ENCODE peak calls at places on chromosomes 1 and 21, in six cellular contexts. Z is brain pericyte, H is AML-193, R is NCI-H446 treated with DMSO at 0.1 percent for 48 hours, I is C1 segment of cervical spinal cord, O is posterior vena cava. S is an unnamed sample.

GRCh38 chr1:89762431-89762800 is 58.4 kb upstream of the LRRC8D start:
- DNase-seq in I (no peak), R (no peak), O (no peak), Z (no peak), H (no peak), S (no peak)

GRCh38 chr1:226580625-226581270 is 32.2 kb downstream of the STUM start:
- DNase-seq in O (peak), I (no peak), Z (no peak), R (no peak), H (no peak), S (no peak)

GRCh38 chr21:28590722-28591121 is 402.0 kb downstream of the LTN1 start:
- DNase-seq in R (no peak), I (no peak), Z (no peak), H (no peak), O (no peak), S (no peak)

GRCh38 chr1:93345633-93346471 is at the start of gene DR1:
- DNase-seq in I (peak), Z (peak), R (peak), O (peak), H (peak), S (peak)

GRCh38 chr1:7893529-7894180 is 40.8 kb upstream of the UTS2 start:
- DNase-seq in H (no peak), I (no peak), R (peak), Z (peak), O (no peak), S (no peak)

GRCh38 chr1:220803401-220804201 is 16.9 kb downstream of the MTARC1 start:
- DNase-seq in I (no peak), R (no peak), Z (no peak), O (no peak), H (peak), S (peak)

GRCh38 chr1:198741744-198742143 is 102.9 kb downstream of the PTPRC start:
- DNase-seq in Z (peak), O (no peak), R (no peak), H (no peak), I (no peak), S (no peak)

GRCh38 chr1:160837558-160838205 is 25.0 kb downstream of the CD244 start:
- DNase-seq in Z (no peak), H (peak), R (no peak), O (peak), I (no peak), S (no peak)

GRCh38 chr1:65959896-65960295 is 167.2 kb downstream of the PDE4B start:
- DNase-seq in Z (no peak), H (no peak), O (no peak), R (no peak), I (no peak), S (no peak)

GRCh38 chr21:42997053-42997452 is 22.7 kb downstream of the PKNOX1 start:
- DNase-seq in O (peak), Z (peak), I (no peak), H (no peak), R (no peak), S (no peak)

GRCh38 chr1:224739997-224740687 is 124.0 kb downstream of the CNIH3 start:
- DNase-seq in H (no peak), I (no peak), R (no peak), O (no peak), Z (no peak), S (no peak)

GRCh38 chr1:10186453-10187319 is 23.7 kb upstream of the KIF1B start:
- DNase-seq in O (peak), H (no peak), I (no peak), R (no peak), Z (no peak), S (no peak)

GRCh38 chr1:237736372-237737029 is 154.2 kb downstream of the ZP4 start:
- DNase-seq in Z (no peak), H (peak), R (no peak), I (no peak), O (no peak), S (peak)

GRCh38 chr1:84758968-84759491 is 68.8 kb upstream of the SSX2IP start:
- DNase-seq in O (no peak), R (peak), Z (no peak), I (peak), H (no peak), S (peak)

GRCh38 chr1:2132222-2133038 is 62.1 kb downstream of the FAAP20 start:
- DNase-seq in I (no peak), H (no peak), O (peak), Z (no peak), R (no peak), S (no peak)

GRCh38 chr1:98277111-98277510 is 356.3 kb upstream of the DPYD start:
- DNase-seq in Z (no peak), H (peak), R (no peak), O (no peak), I (no peak), S (no peak)

GRCh38 chr1:162463021-162463420 is 34.6 kb upstream of the UHMK1 start:
- DNase-seq in I (no peak), O (no peak), H (no peak), Z (no peak), R (no peak), S (no peak)

GRCh38 chr1:90133133-90133532 is 138.2 kb downstream of the ZNF326 start:
- DNase-seq in H (peak), I (no peak), O (no peak), R (peak), Z (no peak), S (peak)

GRCh38 chr21:16420086-16420724 is 690.4 kb downstream of the USP25 start:
- DNase-seq in R (peak), H (no peak), O (no peak), I (no peak), Z (no peak), S (no peak)

GRCh38 chr1:41394918-41395598 is 33.8 kb downstream of the FOXO6 start:
- DNase-seq in I (no peak), H (no peak), R (peak), Z (no peak), O (no peak), S (peak)

GRCh38 chr1:46131727-46132528 is 501 bp downstream of the PIK3R3 start:
- DNase-seq in H (no peak), R (peak), O (no peak), Z (no peak), I (no peak), S (peak)

GRCh38 chr21:14900058-14900457 is 164.7 kb downstream of the NRIP1 start:
- DNase-seq in O (no peak), R (no peak), Z (no peak), I (no peak), H (no peak), S (no peak)

GRCh38 chr1:3785458-3786157 is 10.7 kb downstream of the LRRC47 start:
- DNase-seq in I (no peak), O (no peak), Z (no peak), H (no peak), R (no peak), S (peak)

GRCh38 chr1:64965239-64966157 is 851 bp downstream of the JAK1 start:
- DNase-seq in Z (no peak), H (no peak), O (peak), I (no peak), R (no peak), S (peak)

GRCh38 chr1:170732262-170732595 is 68.3 kb downstream of the PRRX1 start:
- DNase-seq in O (no peak), H (no peak), I (no peak), R (peak), Z (no peak), S (no peak)

GRCh38 chr1:17539526-17540254 is at the start of gene ARHGEF10L:
- DNase-seq in H (no peak), O (no peak), I (no peak), Z (no peak), R (no peak), S (no peak)

GRCh38 chr1:197312163-197312562 is 44.1 kb downstream of the CRB1 start:
- DNase-seq in Z (no peak), H (no peak), R (no peak), I (no peak), O (no peak), S (no peak)

GRCh38 chr1:119396982-119397381 is 18.0 kb upstream of the HSD3B2 start:
- DNase-seq in R (no peak), I (no peak), O (no peak), Z (no peak), H (no peak), S (no peak)

GRCh38 chr1:235047331-235047871 is 81.2 kb downstream of the TOMM20 start:
- DNase-seq in I (no peak), H (no peak), Z (peak), O (no peak), R (no peak), S (no peak)

GRCh38 chr1:230978491-230979388 is at the start of the genes ARV1 and TTC13:
- DNase-seq in H (peak), O (peak), R (peak), Z (peak), I (peak), S (peak)

GRCh38 chr1:113760102-113760804 is 967 bp upstream of the PHTF1 start:
- DNase-seq in H (no peak), Z (no peak), I (no peak), R (no peak), O (no peak), S (no peak)